ENCODE peak calls at places on chromosomes 2 and 18, in four cellular contexts. S is nucleus accumbens, Z is DMS153, F is HTR-8/SVneo. D is an unnamed sample.

GRCh38 chr18:56043691-56044090 is 455.7 kb upstream of the TCF4 start:
- DNase-seq in F (no peak), S (peak; percentile 84), Z (no peak), D (no peak)

GRCh38 chr2:26745609-26746327 is 18.3 kb upstream of the SLC35F6 start:
- DNase-seq in F (peak; percentile 83), S (peak; percentile 61), Z (no peak), D (peak; percentile 54)

GRCh38 chr2:42089340-42089925 is 41.6 kb downstream of the PKDCC start:
- DNase-seq in F (peak; percentile 83), Z (no peak), S (no peak), D (no peak)

GRCh38 chr18:41989508-41989907 is 34.5 kb downstream of the PIK3C3 start:
- DNase-seq in Z (no peak), S (no peak), F (no peak), D (peak; percentile 14)

GRCh38 chr2:176140130-176140519 is 10.6 kb downstream of the HOXD8 start:
- DNase-seq in S (no peak), F (no peak), Z (no peak), D (no peak)

GRCh38 chr2:27581417-27582128 is 1.3 kb upstream of the ZNF512 start:
- DNase-seq in Z (no peak), F (no peak), S (no peak), D (no peak)

GRCh38 chr2:179207047-179207446 is 57.6 kb downstream of the SESTD1 start:
- DNase-seq in F (no peak), Z (no peak), S (no peak), D (no peak)

GRCh38 chr2:3645745-3646389 is 12.1 kb upstream of the ALLC start:
- DNase-seq in Z (no peak), S (no peak), F (no peak), D (no peak)

GRCh38 chr2:222318712-222319575 is 20.1 kb upstream of the PAX3 start:
- DNase-seq in Z (peak; percentile 11), S (no peak), F (no peak), D (no peak)

GRCh38 chr2:95379616-95379925 is 22.9 kb upstream of the FAHD2A start:
- DNase-seq in S (no peak), Z (no peak), F (no peak), D (no peak)

GRCh38 chr2:218981390-218982311 is 3.3 kb downstream of the FEV start:
- DNase-seq in S (no peak), Z (no peak), F (no peak), D (no peak)

GRCh38 chr2:149028891-149029290 is 9.6 kb upstream of the LYPD6B start:
- DNase-seq in Z (no peak), F (no peak), S (no peak), D (no peak)

GRCh38 chr2:219552382-219553167 is 8.7 kb downstream of the TMEM198 start:
- DNase-seq in Z (peak; percentile 74), F (peak; percentile 85), S (peak; percentile 77), D (peak; percentile 79)

GRCh38 chr2:194166818-194167217 is 1490.2 kb upstream of the SLC39A10 start:
- DNase-seq in F (no peak), S (no peak), Z (peak; percentile 2), D (no peak)

GRCh38 chr2:232761301-232761907 is 15.0 kb downstream of the KCNJ13 start:
- DNase-seq in Z (no peak), S (no peak), F (peak; percentile 36), D (no peak)

GRCh38 chr2:42846932-42847595 is 54.7 kb upstream of the HAAO start:
- DNase-seq in Z (no peak), F (no peak), S (no peak), D (no peak)

GRCh38 chr2:55839182-55839819 is 84.3 kb downstream of the EFEMP1 start:
- DNase-seq in F (peak; percentile 33), S (no peak), Z (peak; percentile 96), D (peak; percentile 83)

GRCh38 chr18:49041677-49042570 is 91.2 kb upstream of the SMAD7 start:
- DNase-seq in Z (no peak), F (no peak), S (no peak), D (no peak)

GRCh38 chr2:41475959-41476358 is 571.9 kb upstream of the PKDCC start:
- DNase-seq in Z (no peak), S (no peak), F (no peak), D (no peak)